ENCODE peak calls at places on chromosomes 11 and 22, in six cellular contexts. I, Q, M, P, R and U are unnamed samples.
A peak's percentile ranks its signal among the peaks of the same experiment; 100 is the strongest.

GRCh38 chr11:63564056-63564784 is 1.0 kb upstream of the PLAAT2 start:
- DNase-seq in I (no peak), Q (no peak), M (no peak), P (no peak), R (no peak), U (no peak)

GRCh38 chr11:116895053-116895757 is 57.8 kb upstream of the APOA1 start:
- DNase-seq in I (no peak), Q (peak; percentile 18), M (no peak), P (peak; percentile 8), R (no peak), U (no peak)

GRCh38 chr11:208917-209260 is 1.4 kb downstream of the RIC8A start:
- DNase-seq in I (no peak), Q (no peak), M (no peak), P (no peak), R (no peak), U (no peak)

GRCh38 chr11:6548121-6548520 is 51.0 kb downstream of the DNHD1 start:
- DNase-seq in I (no peak), Q (no peak), M (no peak), P (no peak), R (no peak), U (no peak)

GRCh38 chr11:28629235-28629634 is 521.0 kb downstream of the METTL15 start:
- DNase-seq in I (no peak), Q (no peak), M (no peak), P (no peak), R (no peak), U (no peak)

GRCh38 chr22:35215993-35216392 is 41.3 kb upstream of the HMGXB4 start:
- DNase-seq in I (no peak), Q (no peak), M (no peak), P (no peak), R (no peak), U (no peak)

GRCh38 chr11:131656839-131657211 is 286.4 kb downstream of the NTM start:
- DNase-seq in I (no peak), Q (no peak), M (no peak), P (no peak), R (no peak), U (no peak)

GRCh38 chr11:75265851-75266531 is 25.4 kb downstream of the TPBGL start:
- DNase-seq in I (no peak), Q (no peak), M (no peak), P (peak; percentile 44), R (no peak), U (peak; percentile 71)

GRCh38 chr11:4178813-4179662 is 84.4 kb downstream of the RRM1 start:
- DNase-seq in I (no peak), Q (no peak), M (no peak), P (no peak), R (no peak), U (peak; percentile 60)

GRCh38 chr11:26993965-26994446 is at the start of gene FIBIN:
- DNase-seq in I (no peak), Q (no peak), M (peak; percentile 38), P (no peak), R (no peak), U (peak; percentile 79)

GRCh38 chr22:38700271-38700788 is 413 bp downstream of the JOSD1 start:
- DNase-seq in I (no peak), Q (no peak), M (no peak), P (peak; percentile 76), R (no peak), U (no peak)

GRCh38 chr11:96277696-96278038 is 65.3 kb downstream of the MAML2 start:
- DNase-seq in I (no peak), Q (no peak), M (no peak), P (no peak), R (no peak), U (no peak)

GRCh38 chr11:79097279-79097875 is 343.5 kb downstream of the TENM4 start:
- DNase-seq in I (no peak), Q (no peak), M (no peak), P (peak; percentile 36), R (no peak), U (no peak)

GRCh38 chr11:27611946-27612455 is 88.3 kb downstream of the BDNF start:
- DNase-seq in I (no peak), Q (no peak), M (no peak), P (no peak), R (no peak), U (no peak)

GRCh38 chr11:35192347-35192746 is 53.4 kb downstream of the CD44 start:
- DNase-seq in I (no peak), Q (no peak), M (no peak), P (peak; percentile 64), R (no peak), U (no peak)

GRCh38 chr11:62615521-62615920 is 2.5 kb downstream of the ROM1 start:
- DNase-seq in I (no peak), Q (no peak), M (no peak), P (no peak), R (no peak), U (no peak)

GRCh38 chr11:606245-606644 is 9.5 kb downstream of the IRF7 start:
- DNase-seq in I (no peak), Q (no peak), M (no peak), P (no peak), R (no peak), U (no peak)

GRCh38 chr22:23124611-23125511 is 16.9 kb downstream of the RSPH14 start:
- DNase-seq in I (no peak), Q (no peak), M (no peak), P (no peak), R (no peak), U (no peak)

GRCh38 chr11:65873280-65874156 is 918 bp upstream of the EFEMP2 start:
- DNase-seq in I (peak; percentile 96), Q (peak; percentile 97), M (peak; percentile 98), P (peak; percentile 91), R (peak; percentile 92), U (peak; percentile 97)

GRCh38 chr22:20957118-20957690 is 9.9 kb upstream of the AIFM3 start:
- DNase-seq in I (no peak), Q (no peak), M (no peak), P (no peak), R (no peak), U (no peak)

GRCh38 chr22:23750744-23751440 is at the start of gene ZNF70:
- DNase-seq in I (peak; percentile 88), Q (peak; percentile 70), M (peak; percentile 88), P (peak; percentile 75), R (peak; percentile 89), U (peak; percentile 85)

GRCh38 chr11:117978982-117979381 is 7.2 kb upstream of the IL10RA start:
- DNase-seq in I (no peak), Q (no peak), M (no peak), P (no peak), R (no peak), U (no peak)

GRCh38 chr11:116638463-116638862 is 134.3 kb downstream of the BUD13 start:
- DNase-seq in I (no peak), Q (no peak), M (peak; percentile 30), P (no peak), R (no peak), U (peak; percentile 36)

GRCh38 chr11:848380-848931 is 5.8 kb downstream of the TSPAN4 start:
- DNase-seq in I (peak; percentile 73), Q (no peak), M (peak; percentile 64), P (no peak), R (no peak), U (no peak)

GRCh38 chr22:20975541-20976290 is 6.4 kb upstream of the LZTR1 start:
- DNase-seq in I (no peak), Q (no peak), M (no peak), P (no peak), R (no peak), U (no peak)

GRCh38 chr22:42016111-42016510 is 17.5 kb downstream of the WBP2NL start:
- DNase-seq in I (no peak), Q (no peak), M (no peak), P (no peak), R (no peak), U (no peak)